ENCODE peak calls at places on chromosomes 2 and 18, in five cellular contexts. Q is cardiac muscle cell, M is lower lobe of right lung, S is Panc1, K is testis. C is an unnamed sample.
A peak's percentile ranks its signal among the peaks of the same experiment; 100 is the strongest.

GRCh38 chr2:231525248-231526163 is 4.7 kb downstream of the NMUR1 start:
- DNase-seq in Q (no peak), M (no peak), S (no peak), K (no peak), C (no peak)

GRCh38 chr2:73111300-73112025 is 1.3 kb downstream of the RAB11FIP5 start:
- DNase-seq in Q (peak; percentile 39), M (no peak), S (no peak), K (peak; percentile 18), C (no peak)

GRCh38 chr2:176284451-176285049 is 15.3 kb downstream of the MTX2 start:
- DNase-seq in Q (no peak), M (no peak), S (no peak), K (no peak), C (no peak)

GRCh38 chr2:95043300-95043786 is 17.8 kb downstream of the MAL start:
- DNase-seq in Q (peak; percentile 91), M (peak; percentile 72), S (no peak), K (peak; percentile 70), C (peak; percentile 19)

GRCh38 chr2:111119847-111120252 is 864 bp upstream of the BCL2L11 start:
- DNase-seq in Q (no peak), M (peak; percentile 47), S (no peak), K (no peak), C (no peak)

GRCh38 chr2:101717041-101717817 is 19.7 kb downstream of the MAP4K4 start:
- DNase-seq in Q (no peak), M (no peak), S (no peak), K (no peak), C (no peak)

GRCh38 chr18:11909597-11910026 is 1.5 kb upstream of the MPPE1 start:
- DNase-seq in Q (peak; percentile 49), M (no peak), S (no peak), K (no peak), C (no peak)

GRCh38 chr2:168662651-168663208 is 139.7 kb upstream of the NOSTRIN start:
- DNase-seq in Q (no peak), M (no peak), S (no peak), K (no peak), C (no peak)

GRCh38 chr2:191696001-191696400 is 18.1 kb downstream of the NABP1 start:
- DNase-seq in Q (peak; percentile 84), M (no peak), S (no peak), K (peak; percentile 77), C (peak; percentile 73)

DNA sequence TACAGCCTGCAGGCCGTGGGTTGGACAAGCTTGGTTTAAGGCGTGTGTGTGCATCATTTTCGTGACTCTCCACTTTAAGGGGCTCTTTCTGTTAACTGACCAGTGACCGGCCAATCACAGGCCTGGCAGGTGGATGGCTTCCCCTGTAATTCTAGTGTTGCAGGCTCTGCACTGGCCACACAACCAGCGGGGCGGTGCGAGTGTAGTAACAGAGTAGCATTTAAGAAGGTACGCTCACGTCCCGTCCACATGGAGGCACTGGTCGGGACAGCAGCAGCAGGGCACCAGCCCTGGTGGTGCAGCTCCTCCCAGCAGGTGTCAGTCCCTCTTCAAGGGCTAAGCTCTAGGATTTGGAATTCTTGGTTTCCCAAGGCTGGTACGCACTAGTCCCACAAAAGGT is 8.0 kb upstream of the ANO7 start:
- DNase-seq in Q (no peak), M (no peak), S (no peak), K (no peak), C (no peak)
- TF ChIP-seq CTCF in Q (no peak), M (no peak), S (no peak), K (no peak), C (no peak)

GRCh38 chr2:216144857-216145256 is 35.7 kb downstream of the XRCC5 start:
- DNase-seq in Q (no peak), M (no peak), S (no peak), K (no peak), C (no peak)
- H3K36me3 ChIP-seq in Q (peaks cover 63% of the 10 kb centered on the region), M (peaks cover 100% of the 10 kb centered on the region), S (peaks cover 78% of the 10 kb centered on the region), K (no peaks in the 10 kb centered on the region), C (peaks cover 14% of the 10 kb centered on the region)

DNA sequence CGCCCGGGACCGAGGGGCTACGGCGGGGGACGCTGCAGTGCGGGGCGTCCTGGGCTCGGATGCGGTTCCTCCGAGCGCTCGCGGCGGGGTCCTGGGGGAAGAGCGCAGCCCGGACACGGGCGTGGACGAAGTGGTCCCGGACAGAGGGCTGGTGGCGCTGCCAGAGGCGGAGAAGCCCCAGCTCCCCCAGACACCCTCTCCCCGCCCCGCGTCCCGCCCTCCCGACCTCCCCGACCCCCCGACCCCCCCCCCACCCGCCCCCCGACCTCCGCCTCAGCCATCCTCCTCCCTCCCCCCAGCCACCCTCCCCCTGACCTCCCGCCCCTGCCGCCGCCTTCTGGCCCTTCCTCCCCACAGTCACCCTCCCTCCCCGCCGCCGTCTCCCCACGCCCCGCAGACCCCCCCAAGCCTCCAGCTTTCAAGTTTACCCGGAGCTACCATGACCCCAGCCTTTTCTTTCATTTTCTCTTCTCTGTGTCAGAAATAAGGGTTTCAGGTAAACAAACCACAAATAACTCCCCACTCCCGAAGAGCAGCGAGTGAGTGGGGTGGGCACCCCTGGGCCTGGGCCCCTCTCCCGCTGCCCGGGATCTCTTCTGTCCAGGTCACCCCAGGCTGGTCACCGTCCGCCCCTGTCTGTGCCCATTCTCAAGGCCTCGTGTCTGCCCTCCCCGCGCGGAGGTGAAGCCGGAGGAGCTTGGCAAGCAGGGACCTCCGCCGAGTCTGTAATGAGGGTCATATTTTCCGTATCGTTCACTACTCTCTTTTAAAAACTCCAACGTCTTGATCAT is 5.1 kb downstream of the NFATC1 start:
- DNase-seq in Q (no peak), M (peak; percentile 51), S (no peak), K (no peak), C (no peak)
- H3K4me3 ChIP-seq in Q (peak overlapping the region; percentile 98), M (peak overlapping the region; percentile 70), S (peak overlapping the region; percentile 56), K (peak overlapping the region; percentile 73), C (peak overlapping the region; percentile 57)

DNA sequence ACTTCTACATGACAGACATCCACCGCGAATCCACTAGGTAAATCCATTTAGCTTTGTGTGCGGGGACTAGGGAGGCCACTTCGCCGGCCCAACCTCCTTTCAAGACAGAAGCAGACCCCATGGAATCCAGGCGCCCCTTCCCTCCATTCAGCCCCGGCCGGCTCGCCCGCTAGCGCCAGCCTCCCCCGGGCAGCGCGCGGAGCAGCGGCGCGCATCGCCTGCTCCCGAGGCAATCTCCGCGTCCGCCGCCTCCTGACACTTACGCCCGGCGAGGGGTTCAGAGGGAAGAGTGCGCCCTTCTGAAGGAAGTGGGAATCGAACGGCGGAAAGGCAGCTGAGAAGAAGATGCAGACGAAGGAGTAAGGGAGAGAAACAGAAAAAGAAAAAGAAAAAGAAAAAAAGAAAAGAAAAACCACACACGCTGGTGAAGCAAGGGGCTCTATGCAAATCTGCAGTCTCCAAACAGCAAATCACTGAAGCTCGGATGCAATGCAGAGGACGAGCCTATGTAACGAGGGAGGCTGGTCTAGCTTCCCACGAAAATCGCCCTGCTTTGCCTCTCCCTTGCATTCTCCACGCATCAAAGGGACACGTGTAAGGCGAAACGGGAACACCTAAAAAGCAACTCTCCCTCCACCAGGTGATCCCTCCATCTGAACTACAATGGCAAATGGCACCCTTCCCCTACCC is 684.4 kb downstream of the NRXN1 start:
- DNase-seq in Q (peak; percentile 3), M (no peak), S (no peak), K (no peak), C (no peak)
- TF ChIP-seq CTCF in Q (no peak), M (no peak), S (no peak), K (no peak), C (no peak)

GRCh38 chr2:1676091-1676912 is 68.0 kb downstream of the PXDN start:
- DNase-seq in Q (no peak), M (peak; percentile 37), S (no peak), K (peak; percentile 12), C (no peak)

GRCh38 chr2:1676913-1677832 is 67.1 kb downstream of the PXDN start:
- DNase-seq in Q (no peak), M (peak; percentile 27), S (no peak), K (peak; percentile 5), C (no peak)

GRCh38 chr2:1675633-1676032 is 68.7 kb downstream of the PXDN start:
- DNase-seq in Q (peak; percentile 88), M (peak; percentile 30), S (peak; percentile 91), K (peak; percentile 14), C (peak; percentile 87)

GRCh38 chr2:1678609-1679008 is 65.7 kb downstream of the PXDN start:
- DNase-seq in Q (no peak), M (peak; percentile 41), S (no peak), K (peak; percentile 5), C (no peak)

DNA sequence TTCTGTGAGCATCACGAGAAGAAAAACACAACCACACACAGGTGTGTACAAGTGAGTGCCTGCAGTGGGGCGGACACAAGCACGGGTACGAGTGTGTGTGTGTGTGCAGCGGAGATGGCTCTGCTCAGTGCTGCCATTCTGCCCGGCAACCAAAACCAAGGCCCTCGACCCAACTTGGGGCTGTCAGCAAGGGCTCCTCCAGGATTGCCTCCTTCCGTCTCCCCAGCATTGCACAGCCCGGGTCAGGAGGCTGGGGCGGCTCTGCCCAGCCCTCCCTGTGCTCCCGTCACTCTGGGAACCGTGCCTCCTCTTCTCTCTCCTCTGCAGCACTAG is 66.5 kb downstream of the PXDN start:
- DNase-seq in Q (no peak), M (peak; percentile 24), S (no peak), K (no peak), C (no peak)
- H3K36me3 ChIP-seq in Q (peaks cover 29% of the 10 kb centered on the region), M (peaks cover 55% of the 10 kb centered on the region), S (no peaks in the 10 kb centered on the region), K (no peaks in the 10 kb centered on the region), C (peaks cover 71% of the 10 kb centered on the region)

DNA sequence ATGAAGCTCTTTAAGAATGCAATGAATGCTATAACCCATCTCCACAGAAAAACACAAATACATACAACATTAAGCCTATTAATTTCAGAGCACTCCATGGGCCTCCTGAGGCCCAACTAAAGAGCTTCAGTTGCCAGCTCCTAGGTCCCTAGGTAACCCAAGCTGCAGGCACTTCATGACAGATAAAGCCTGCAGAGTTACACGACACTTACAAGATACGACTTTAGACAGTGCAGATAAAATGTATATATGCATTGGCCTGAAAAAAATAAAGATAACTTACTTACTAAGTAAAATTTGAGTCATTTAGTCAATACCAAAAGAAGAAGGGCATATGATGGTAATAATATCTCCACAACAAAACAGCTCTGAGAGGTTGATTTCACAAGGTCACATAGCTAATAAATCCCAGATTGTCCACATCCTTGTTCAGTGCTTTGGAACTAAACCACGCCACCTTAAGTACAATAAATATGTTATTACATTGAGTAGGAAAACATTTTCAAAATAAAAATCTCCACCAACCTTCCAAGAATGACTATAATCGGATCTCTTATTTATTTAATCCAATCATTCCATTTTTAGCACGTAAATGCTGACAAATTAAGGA is 3.4 kb downstream of the MAP4K3 start:
- DNase-seq in Q (peak; percentile 30), M (no peak), S (no peak), K (no peak), C (peak; percentile 37)
- H3K4me3 ChIP-seq in Q (peak overlapping the region; percentile 94), M (no peak overlapping the region), S (no peak overlapping the region), K (no peak overlapping the region), C (no peak overlapping the region)

DNA sequence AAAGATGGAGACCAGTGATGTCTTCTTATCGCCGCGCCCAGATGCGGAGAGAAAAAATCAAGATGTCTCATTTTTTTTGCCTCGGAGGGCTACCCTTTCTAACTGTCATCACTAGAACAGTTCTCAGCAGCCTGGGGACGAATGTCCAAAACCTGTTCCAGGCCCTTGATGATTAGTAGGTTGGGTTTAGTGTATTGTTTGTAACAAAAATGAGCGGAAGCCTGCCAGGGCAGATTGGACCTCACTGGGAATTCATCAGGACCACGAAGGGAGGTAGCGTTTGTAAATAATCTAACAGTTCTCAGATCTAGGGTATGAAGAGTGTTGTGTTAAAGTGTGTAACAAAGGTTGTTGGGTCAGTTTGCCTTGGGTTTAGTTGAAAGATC is 767 bp downstream of the CEP68 start:
- DNase-seq in Q (no peak), M (no peak), S (no peak), K (no peak), C (no peak)
- TF ChIP-seq CTCF in Q (no peak), M (no peak), S (no peak), K (no peak), C (no peak)

GRCh38 chr2:69369802-69370201 is 17.2 kb downstream of the GFPT1 start:
- DNase-seq in Q (no peak), M (no peak), S (no peak), K (no peak), C (no peak)
- H3K36me3 ChIP-seq in Q (peaks cover 45% of the 10 kb centered on the region), M (peaks cover 92% of the 10 kb centered on the region), S (peaks cover 28% of the 10 kb centered on the region), K (no peaks in the 10 kb centered on the region), C (peaks cover 22% of the 10 kb centered on the region)

C was measured in BJ.